ENCODE peak calls at places on chromosomes 12 and 14, in five cellular contexts. One of them, this sample, is unnamed.

GRCh38 chr12:76915381-76916169 is 36.8 kb upstream of the CSRP2 start:
- DNase-seq in H1: no peak
- DNase-seq in HepG2: no peak
- DNase-seq in NT2/D1: no peak
- DNase-seq in GM12878: no peak
- DNase-seq in this sample: no peak

GRCh38 chr12:41706376-41706775 is 438.3 kb downstream of the GXYLT1 start:
- DNase-seq in H1: no peak
- DNase-seq in HepG2: no peak
- DNase-seq in NT2/D1: no peak
- DNase-seq in GM12878: no peak
- DNase-seq in this sample: no peak

GRCh38 chr12:100447405-100447804 is 26.3 kb upstream of the NR1H4 start:
- DNase-seq in H1: no peak
- DNase-seq in HepG2: no peak
- DNase-seq in NT2/D1: peak; percentile 11
- DNase-seq in GM12878: no peak
- DNase-seq in this sample: no peak

GRCh38 chr12:45557020-45557419 is 172.5 kb upstream of the ARID2 start:
- DNase-seq in H1: no peak
- DNase-seq in HepG2: no peak
- DNase-seq in NT2/D1: no peak
- DNase-seq in GM12878: no peak
- DNase-seq in this sample: no peak

GRCh38 chr12:84730561-84731162 is 181.9 kb downstream of the SLC6A15 start:
- DNase-seq in H1: no peak
- DNase-seq in HepG2: no peak
- DNase-seq in NT2/D1: peak; percentile 18
- DNase-seq in GM12878: no peak
- DNase-seq in this sample: no peak

GRCh38 chr12:48106574-48107251 is 834 bp upstream of the SENP1 start:
- DNase-seq in H1: no peak
- DNase-seq in HepG2: no peak
- DNase-seq in NT2/D1: no peak
- DNase-seq in GM12878: no peak
- DNase-seq in this sample: no peak

GRCh38 chr12:97650242-97650641 is 187.6 kb downstream of the RMST start:
- DNase-seq in H1: no peak
- DNase-seq in HepG2: no peak
- DNase-seq in NT2/D1: no peak
- DNase-seq in GM12878: no peak
- DNase-seq in this sample: no peak

GRCh38 chr12:110048242-110049027 is at the start of gene C12orf76:
- DNase-seq in H1: peak; percentile 85
- DNase-seq in HepG2: peak; percentile 93
- DNase-seq in NT2/D1: peak; percentile 89
- DNase-seq in GM12878: peak; percentile 96
- DNase-seq in this sample: peak; percentile 94

GRCh38 chr14:71371711-71372396 is 464.6 kb downstream of the PCNX1 start:
- DNase-seq in H1: no peak
- DNase-seq in HepG2: no peak
- DNase-seq in NT2/D1: no peak
- DNase-seq in GM12878: no peak
- DNase-seq in this sample: no peak

GRCh38 chr14:35390577-35391387 is 13.8 kb downstream of the NFKBIA start:
- DNase-seq in H1: no peak
- DNase-seq in HepG2: no peak
- DNase-seq in NT2/D1: no peak
- DNase-seq in GM12878: no peak
- DNase-seq in this sample: no peak

GRCh38 chr12:130981156-130981789 is 27.6 kb downstream of the ADGRD1 start:
- DNase-seq in H1: no peak
- DNase-seq in HepG2: no peak
- DNase-seq in NT2/D1: no peak
- DNase-seq in GM12878: no peak
- DNase-seq in this sample: peak; percentile 28

GRCh38 chr14:41607966-41608663 is 1.4 kb downstream of the LRFN5 start:
- DNase-seq in H1: peak; percentile 62
- DNase-seq in HepG2: no peak
- DNase-seq in NT2/D1: no peak
- DNase-seq in GM12878: no peak
- DNase-seq in this sample: peak; percentile 10

GRCh38 chr14:83172363-83172762 is 1638.7 kb upstream of the SEL1L start:
- DNase-seq in H1: no peak
- DNase-seq in HepG2: peak; percentile 13
- DNase-seq in NT2/D1: no peak
- DNase-seq in GM12878: no peak
- DNase-seq in this sample: no peak

GRCh38 chr14:74756326-74756725 is 6.8 kb upstream of the YLPM1 start:
- DNase-seq in H1: no peak
- DNase-seq in HepG2: peak; percentile 28
- DNase-seq in NT2/D1: no peak
- DNase-seq in GM12878: no peak
- DNase-seq in this sample: no peak

GRCh38 chr14:102777711-102778615 is 714 bp downstream of the TRAF3 start:
- DNase-seq in H1: no peak
- DNase-seq in HepG2: no peak
- DNase-seq in NT2/D1: no peak
- DNase-seq in GM12878: no peak
- DNase-seq in this sample: no peak

GRCh38 chr14:39873793-39874192 is 441.6 kb upstream of the FBXO33 start:
- DNase-seq in H1: no peak
- DNase-seq in HepG2: no peak
- DNase-seq in NT2/D1: no peak
- DNase-seq in GM12878: no peak
- DNase-seq in this sample: no peak

GRCh38 chr12:108825205-108825950 is 32.0 kb downstream of the SSH1 start:
- DNase-seq in H1: no peak
- DNase-seq in HepG2: no peak
- DNase-seq in NT2/D1: no peak
- DNase-seq in GM12878: peak; percentile 63
- DNase-seq in this sample: no peak

GRCh38 chr12:95633671-95634465 is 82.6 kb upstream of the USP44 start:
- DNase-seq in H1: no peak
- DNase-seq in HepG2: no peak
- DNase-seq in NT2/D1: no peak
- DNase-seq in GM12878: no peak
- DNase-seq in this sample: no peak

GRCh38 chr14:64930085-64930843 is 12.3 kb downstream of the GPX2 start:
- DNase-seq in H1: no peak
- DNase-seq in HepG2: no peak
- DNase-seq in NT2/D1: no peak
- DNase-seq in GM12878: no peak
- DNase-seq in this sample: no peak

GRCh38 chr14:61342486-61342885 is 21.1 kb downstream of the PRKCH start:
- DNase-seq in H1: no peak
- DNase-seq in HepG2: no peak
- DNase-seq in NT2/D1: no peak
- DNase-seq in GM12878: peak; percentile 67
- DNase-seq in this sample: no peak

GRCh38 chr12:127191124-127191523 is 1075.8 kb upstream of the TMEM132C start:
- DNase-seq in H1: no peak
- DNase-seq in HepG2: no peak
- DNase-seq in NT2/D1: no peak
- DNase-seq in GM12878: no peak
- DNase-seq in this sample: no peak

GRCh38 chr14:36313898-36314297 is 6.5 kb downstream of the MBIP start:
- DNase-seq in H1: no peak
- DNase-seq in HepG2: peak; percentile 34
- DNase-seq in NT2/D1: no peak
- DNase-seq in GM12878: no peak
- DNase-seq in this sample: no peak

GRCh38 chr12:1544991-1545700 is 49.2 kb downstream of the FBXL14 start:
- DNase-seq in H1: no peak
- DNase-seq in HepG2: peak; percentile 7
- DNase-seq in NT2/D1: no peak
- DNase-seq in GM12878: no peak
- DNase-seq in this sample: no peak

GRCh38 chr12:120677765-120678473 is 9.0 kb upstream of the MLEC start:
- DNase-seq in H1: peak; percentile 41
- DNase-seq in HepG2: no peak
- DNase-seq in NT2/D1: no peak
- DNase-seq in GM12878: peak; percentile 82
- DNase-seq in this sample: no peak

GRCh38 chr12:43079481-43079880 is 472.5 kb downstream of the ADAMTS20 start:
- DNase-seq in H1: no peak
- DNase-seq in HepG2: no peak
- DNase-seq in NT2/D1: no peak
- DNase-seq in GM12878: no peak
- DNase-seq in this sample: no peak

GRCh38 chr12:5758347-5758746 is 186.7 kb downstream of the ANO2 start:
- DNase-seq in H1: no peak
- DNase-seq in HepG2: no peak
- DNase-seq in NT2/D1: peak; percentile 20
- DNase-seq in GM12878: no peak
- DNase-seq in this sample: no peak

GRCh38 chr12:11723993-11724392 is 74.5 kb downstream of the ETV6 start:
- DNase-seq in H1: no peak
- DNase-seq in HepG2: no peak
- DNase-seq in NT2/D1: no peak
- DNase-seq in GM12878: no peak
- DNase-seq in this sample: peak; percentile 21

GRCh38 chr14:32078030-32078793 is 1.1 kb downstream of the ARHGAP5 start:
- DNase-seq in H1: no peak
- DNase-seq in HepG2: peak; percentile 70
- DNase-seq in NT2/D1: no peak
- DNase-seq in GM12878: no peak
- DNase-seq in this sample: peak; percentile 10

GRCh38 chr12:111437816-111438454 is 32.2 kb downstream of the SH2B3 start:
- DNase-seq in H1: no peak
- DNase-seq in HepG2: no peak
- DNase-seq in NT2/D1: no peak
- DNase-seq in GM12878: no peak
- DNase-seq in this sample: no peak

DNA sequence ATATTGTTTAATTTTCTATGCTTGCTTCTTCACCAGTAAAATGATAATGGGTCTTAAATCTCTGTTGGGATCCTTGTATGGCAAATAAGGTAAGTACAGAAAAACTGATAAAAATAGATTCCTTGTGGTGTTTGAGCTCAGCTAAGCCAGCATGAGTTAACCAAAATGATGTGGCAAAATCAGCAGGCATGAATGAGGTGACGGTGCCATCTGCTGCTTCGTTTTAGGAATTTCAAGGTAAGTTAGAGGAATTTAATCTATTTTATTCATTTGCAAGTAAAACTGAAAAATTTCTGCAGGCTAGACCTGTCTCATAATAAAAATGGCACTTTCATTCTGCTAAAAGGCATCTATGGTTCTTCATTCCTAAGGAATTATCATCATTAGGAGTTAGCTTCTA is 10.0 kb upstream of the CLEC7A start:
- DNase-seq in H1: no peak
- DNase-seq in HepG2: peak; percentile 35
- DNase-seq in NT2/D1: peak; percentile 89
- DNase-seq in GM12878: peak; percentile 48
- DNase-seq in this sample: peak; percentile 32
- TF ChIP-seq SUZ12 in H1: no peak
- TF ChIP-seq SUZ12 in HepG2: no peak
- TF ChIP-seq SUZ12 in NT2/D1: no peak
- TF ChIP-seq SUZ12 in GM12878: no peak
- TF ChIP-seq SUZ12 in this sample: no peak

DNA sequence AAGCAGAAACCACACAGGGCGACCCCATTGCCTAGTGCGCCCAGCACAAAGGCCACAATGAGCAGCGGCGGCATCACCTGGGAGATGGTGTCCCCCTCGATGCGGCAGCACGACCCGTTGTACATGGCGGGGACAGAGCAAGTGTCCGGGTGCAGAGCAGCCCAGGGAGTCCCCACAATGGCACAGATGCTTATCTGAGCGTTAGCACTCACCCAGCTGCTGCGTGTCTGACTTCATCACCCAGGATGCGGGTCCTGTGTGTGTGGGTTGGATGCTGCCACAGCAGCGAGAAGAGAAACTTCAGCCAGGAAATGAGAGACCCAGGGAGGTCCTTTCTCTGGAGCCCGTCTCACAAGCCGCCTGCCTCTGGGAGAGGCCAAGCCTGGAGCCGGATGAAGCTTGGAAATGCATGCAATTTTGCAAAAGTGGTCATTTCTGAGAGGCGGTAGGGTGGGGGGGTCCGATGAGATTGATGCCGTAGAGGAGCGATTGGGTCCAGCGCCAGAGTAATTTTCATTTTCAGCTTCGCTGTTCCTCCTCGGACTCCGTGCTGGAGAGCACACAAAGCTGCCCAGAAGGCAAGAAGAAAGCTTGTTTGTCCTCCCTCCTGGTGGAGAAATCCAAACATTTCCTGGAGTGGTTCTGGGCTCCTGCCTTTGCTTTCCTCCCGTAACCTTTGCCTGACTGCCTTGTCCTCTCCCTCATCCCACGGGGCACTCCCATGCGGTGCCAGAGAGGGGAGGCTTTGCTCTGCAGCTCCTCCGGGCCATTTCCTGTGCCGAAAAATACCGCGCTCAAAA is at the start of gene HCAR1:
- DNase-seq in H1: no peak
- DNase-seq in HepG2: peak; percentile 40
- DNase-seq in NT2/D1: no peak
- DNase-seq in GM12878: no peak
- DNase-seq in this sample: no peak
- TF ChIP-seq SUZ12 in H1: no peak
- TF ChIP-seq SUZ12 in HepG2: no peak
- TF ChIP-seq SUZ12 in NT2/D1: no peak
- TF ChIP-seq SUZ12 in GM12878: no peak
- TF ChIP-seq SUZ12 in this sample: no peak

GRCh38 chr12:106774808-106775524 is 484 bp downstream of the RIC8B start:
- DNase-seq in H1: no peak
- DNase-seq in HepG2: no peak
- DNase-seq in NT2/D1: no peak
- DNase-seq in GM12878: no peak
- DNase-seq in this sample: no peak

GRCh38 chr12:106776897-106777296 is 2.4 kb downstream of the RIC8B start:
- DNase-seq in H1: no peak
- DNase-seq in HepG2: no peak
- DNase-seq in NT2/D1: no peak
- DNase-seq in GM12878: no peak
- DNase-seq in this sample: no peak

GRCh38 chr12:106782619-106783018 is 8.1 kb downstream of the RIC8B start:
- DNase-seq in H1: no peak
- DNase-seq in HepG2: no peak
- DNase-seq in NT2/D1: no peak
- DNase-seq in GM12878: no peak
- DNase-seq in this sample: no peak

GRCh38 chr12:106783515-106783914 is 9.0 kb downstream of the RIC8B start:
- DNase-seq in H1: no peak
- DNase-seq in HepG2: no peak
- DNase-seq in NT2/D1: no peak
- DNase-seq in GM12878: no peak
- DNase-seq in this sample: no peak

GRCh38 chr12:106780010-106780625 is 5.6 kb downstream of the RIC8B start:
- DNase-seq in H1: no peak
- DNase-seq in HepG2: no peak
- DNase-seq in NT2/D1: no peak
- DNase-seq in GM12878: no peak
- DNase-seq in this sample: no peak
- TF ChIP-seq SUZ12 in H1: no peak
- TF ChIP-seq SUZ12 in HepG2: no peak
- TF ChIP-seq SUZ12 in NT2/D1: no peak
- TF ChIP-seq SUZ12 in GM12878: no peak
- TF ChIP-seq SUZ12 in this sample: no peak

GRCh38 chr12:78530065-78530765 is 334.4 kb upstream of the SYT1 start:
- DNase-seq in H1: no peak
- DNase-seq in HepG2: no peak
- DNase-seq in NT2/D1: peak; percentile 11
- DNase-seq in GM12878: no peak
- DNase-seq in this sample: no peak
- TF ChIP-seq SUZ12 in H1: no peak
- TF ChIP-seq SUZ12 in HepG2: no peak
- TF ChIP-seq SUZ12 in NT2/D1: no peak
- TF ChIP-seq SUZ12 in GM12878: no peak
- TF ChIP-seq SUZ12 in this sample: no peak